ENCODE peak calls at places on chromosomes 11 and 22, in seven cellular contexts. One of them, this sample, is unnamed.

GRCh38 chr11:7098235-7098832 is 9.5 kb downstream of the RBMXL2 start:
- DNase-seq in stomach: no peak
- DNase-seq in heart left ventricle: no peak
- DNase-seq in adrenal gland: no peak
- DNase-seq in ovary: no peak
- DNase-seq in suprapubic skin: no peak
- DNase-seq in esophagus squamous epithelium: no peak
- DNase-seq in this sample: peak; percentile 8

GRCh38 chr11:32435511-32435946 is at the start of gene WT1:
- DNase-seq in esophagus squamous epithelium: no peak
- DNase-seq in adrenal gland: no peak
- DNase-seq in suprapubic skin: no peak
- DNase-seq in ovary: peak; percentile 88
- DNase-seq in stomach: no peak
- DNase-seq in heart left ventricle: peak; percentile 58
- DNase-seq in this sample: no peak

GRCh38 chr11:1102996-1103395 is 28.3 kb downstream of the MUC2 start:
- DNase-seq in esophagus squamous epithelium: no peak
- DNase-seq in adrenal gland: no peak
- DNase-seq in ovary: no peak
- DNase-seq in suprapubic skin: no peak
- DNase-seq in stomach: no peak
- DNase-seq in heart left ventricle: no peak
- DNase-seq in this sample: no peak

GRCh38 chr11:85530596-85530995 is 96.5 kb downstream of the DLG2 start:
- DNase-seq in suprapubic skin: no peak
- DNase-seq in esophagus squamous epithelium: no peak
- DNase-seq in adrenal gland: no peak
- DNase-seq in ovary: no peak
- DNase-seq in stomach: no peak
- DNase-seq in heart left ventricle: no peak
- DNase-seq in this sample: no peak

GRCh38 chr22:20242393-20243175 is 25.5 kb downstream of the RTN4R start:
- DNase-seq in esophagus squamous epithelium: no peak
- DNase-seq in heart left ventricle: no peak
- DNase-seq in ovary: no peak
- DNase-seq in stomach: no peak
- DNase-seq in adrenal gland: no peak
- DNase-seq in suprapubic skin: no peak
- DNase-seq in this sample: no peak

GRCh38 chr11:134332189-134332631 is 422 bp downstream of the GLB1L2 start:
- DNase-seq in suprapubic skin: no peak
- DNase-seq in adrenal gland: peak; percentile 22
- DNase-seq in stomach: no peak
- DNase-seq in ovary: peak; percentile 49
- DNase-seq in heart left ventricle: no peak
- DNase-seq in esophagus squamous epithelium: no peak
- DNase-seq in this sample: no peak

GRCh38 chr11:125207866-125208425 is 43.4 kb downstream of the PKNOX2 start:
- DNase-seq in adrenal gland: no peak
- DNase-seq in stomach: no peak
- DNase-seq in heart left ventricle: no peak
- DNase-seq in esophagus squamous epithelium: no peak
- DNase-seq in ovary: no peak
- DNase-seq in suprapubic skin: no peak
- DNase-seq in this sample: no peak

GRCh38 chr11:126891556-126892217 is 108.9 kb downstream of the KIRREL3 start:
- DNase-seq in stomach: no peak
- DNase-seq in adrenal gland: no peak
- DNase-seq in ovary: no peak
- DNase-seq in suprapubic skin: no peak
- DNase-seq in esophagus squamous epithelium: no peak
- DNase-seq in heart left ventricle: peak; percentile 13
- DNase-seq in this sample: no peak

GRCh38 chr11:66231561-66231960 is 36.9 kb upstream of the RAB1B start:
- DNase-seq in stomach: no peak
- DNase-seq in ovary: no peak
- DNase-seq in heart left ventricle: no peak
- DNase-seq in suprapubic skin: no peak
- DNase-seq in esophagus squamous epithelium: no peak
- DNase-seq in adrenal gland: no peak
- DNase-seq in this sample: no peak

GRCh38 chr11:19872526-19873135 is 160.0 kb downstream of the NAV2 start:
- DNase-seq in adrenal gland: no peak
- DNase-seq in heart left ventricle: no peak
- DNase-seq in stomach: no peak
- DNase-seq in ovary: no peak
- DNase-seq in suprapubic skin: no peak
- DNase-seq in esophagus squamous epithelium: no peak
- DNase-seq in this sample: no peak

DNA sequence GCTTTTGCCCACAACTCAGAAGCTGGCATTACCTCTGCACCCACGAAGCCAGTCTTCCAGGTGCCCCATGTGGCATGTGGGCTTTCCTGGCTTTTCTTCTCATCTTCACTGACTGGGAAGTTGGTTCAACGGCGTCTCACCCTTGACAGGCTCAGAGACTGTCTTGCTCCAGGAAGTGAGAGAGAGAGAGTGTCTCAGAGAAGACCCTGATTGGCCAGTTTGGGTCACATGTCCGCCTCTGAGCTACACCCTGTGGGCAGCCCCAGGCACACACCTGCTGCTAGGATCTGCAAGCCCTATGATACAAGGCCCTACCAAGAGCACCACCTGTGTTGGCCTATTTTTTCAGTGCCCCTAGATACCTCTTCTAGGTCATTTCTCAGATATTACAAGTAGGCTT is 39.0 kb downstream of the RTL6 start:
- DNase-seq in esophagus squamous epithelium: no peak
- DNase-seq in ovary: no peak
- DNase-seq in suprapubic skin: no peak
- DNase-seq in stomach: peak; percentile 17
- DNase-seq in heart left ventricle: no peak
- DNase-seq in adrenal gland: no peak
- DNase-seq in this sample: no peak
- H3K9me3 ChIP-seq in esophagus squamous epithelium: no peaks in the 10 kb centered on the region
- H3K9me3 ChIP-seq in ovary: no peaks in the 10 kb centered on the region
- H3K9me3 ChIP-seq in suprapubic skin: no peaks in the 10 kb centered on the region
- H3K9me3 ChIP-seq in stomach: no peaks in the 10 kb centered on the region
- H3K9me3 ChIP-seq in heart left ventricle: no peaks in the 10 kb centered on the region
- H3K9me3 ChIP-seq in adrenal gland: no peaks in the 10 kb centered on the region
- H3K9me3 ChIP-seq in this sample: peaks cover 11% of the 10 kb centered on the region

DNA sequence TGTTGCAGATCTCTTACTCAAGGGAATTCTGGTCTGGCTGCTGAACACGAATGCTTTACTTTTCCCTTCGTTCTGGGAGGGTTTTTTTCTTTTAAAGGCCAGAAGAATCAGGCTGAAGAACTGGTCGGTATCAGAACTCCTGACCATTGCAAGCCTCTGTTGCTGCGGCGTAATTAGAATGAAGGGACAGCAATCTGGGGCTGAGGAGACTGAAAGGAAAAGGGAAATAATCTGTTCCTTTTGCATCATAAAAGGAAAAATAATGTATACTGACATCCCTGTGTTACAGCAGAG is 652 bp downstream of the SC5D start:
- DNase-seq in adrenal gland: no peak
- DNase-seq in suprapubic skin: no peak
- DNase-seq in heart left ventricle: no peak
- DNase-seq in ovary: no peak
- DNase-seq in stomach: no peak
- DNase-seq in esophagus squamous epithelium: no peak
- DNase-seq in this sample: no peak
- TF ChIP-seq POLR2A in adrenal gland: no peak
- TF ChIP-seq POLR2A in suprapubic skin: no peak
- TF ChIP-seq POLR2A in heart left ventricle: no peak
- TF ChIP-seq POLR2A in ovary: no peak
- TF ChIP-seq POLR2A in stomach: no peak
- TF ChIP-seq POLR2A in esophagus squamous epithelium: no peak
- TF ChIP-seq POLR2A in this sample: no peak

GRCh38 chr11:60594998-60595637 is 79.9 kb downstream of the MS4A13 start:
- DNase-seq in esophagus squamous epithelium: no peak
- DNase-seq in stomach: no peak
- DNase-seq in suprapubic skin: no peak
- DNase-seq in heart left ventricle: peak; percentile 5
- DNase-seq in ovary: no peak
- DNase-seq in adrenal gland: no peak
- DNase-seq in this sample: no peak
- H3K9me3 ChIP-seq in esophagus squamous epithelium: no peaks in the 10 kb centered on the region
- H3K9me3 ChIP-seq in stomach: peaks cover 10% of the 10 kb centered on the region
- H3K9me3 ChIP-seq in suprapubic skin: peaks cover 5% of the 10 kb centered on the region
- H3K9me3 ChIP-seq in heart left ventricle: peaks cover 23% of the 10 kb centered on the region
- H3K9me3 ChIP-seq in ovary: no peaks in the 10 kb centered on the region
- H3K9me3 ChIP-seq in adrenal gland: no peaks in the 10 kb centered on the region
- H3K9me3 ChIP-seq in this sample: peaks cover 6% of the 10 kb centered on the region

GRCh38 chr11:34573537-34573936 is 47.4 kb upstream of the EHF start:
- DNase-seq in adrenal gland: no peak
- DNase-seq in ovary: no peak
- DNase-seq in heart left ventricle: no peak
- DNase-seq in stomach: no peak
- DNase-seq in suprapubic skin: no peak
- DNase-seq in esophagus squamous epithelium: no peak
- DNase-seq in this sample: no peak

GRCh38 chr11:34567733-34568132 is 53.2 kb upstream of the EHF start:
- DNase-seq in stomach: no peak
- DNase-seq in esophagus squamous epithelium: no peak
- DNase-seq in suprapubic skin: no peak
- DNase-seq in adrenal gland: no peak
- DNase-seq in ovary: no peak
- DNase-seq in heart left ventricle: no peak
- DNase-seq in this sample: no peak

GRCh38 chr11:34566736-34567135 is 53.1 kb upstream of the ELF5 start:
- DNase-seq in stomach: no peak
- DNase-seq in esophagus squamous epithelium: no peak
- DNase-seq in heart left ventricle: no peak
- DNase-seq in suprapubic skin: no peak
- DNase-seq in adrenal gland: no peak
- DNase-seq in ovary: no peak
- DNase-seq in this sample: no peak

GRCh38 chr11:34566209-34566551 is 52.6 kb upstream of the ELF5 start:
- DNase-seq in ovary: no peak
- DNase-seq in esophagus squamous epithelium: no peak
- DNase-seq in suprapubic skin: no peak
- DNase-seq in stomach: no peak
- DNase-seq in adrenal gland: no peak
- DNase-seq in heart left ventricle: no peak
- DNase-seq in this sample: no peak

DNA sequence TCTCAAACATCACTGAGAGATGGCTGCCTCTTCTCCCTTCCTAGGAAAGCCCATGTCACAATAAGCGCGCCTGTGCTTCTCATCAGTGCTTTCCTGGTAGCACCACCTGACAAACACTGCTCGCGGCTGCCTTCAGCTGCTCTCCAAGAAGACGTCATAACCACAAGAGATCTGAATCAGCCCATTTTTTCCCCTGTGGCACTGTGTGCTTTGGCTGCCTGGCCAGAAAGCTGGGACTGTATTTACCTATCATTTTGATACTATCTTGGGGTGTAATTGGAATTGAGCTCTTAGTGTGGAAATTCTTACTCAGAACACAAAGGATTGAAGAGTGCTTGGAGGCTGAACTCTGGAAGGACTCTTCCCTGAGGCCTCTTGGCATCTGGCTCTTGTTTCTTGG is 50.3 kb upstream of the EHF start:
- DNase-seq in adrenal gland: no peak
- DNase-seq in heart left ventricle: no peak
- DNase-seq in ovary: no peak
- DNase-seq in stomach: peak; percentile 51
- DNase-seq in esophagus squamous epithelium: no peak
- DNase-seq in suprapubic skin: no peak
- DNase-seq in this sample: no peak
- TF ChIP-seq POLR2A in adrenal gland: no peak
- TF ChIP-seq POLR2A in heart left ventricle: no peak
- TF ChIP-seq POLR2A in ovary: no peak
- TF ChIP-seq POLR2A in stomach: no peak
- TF ChIP-seq POLR2A in esophagus squamous epithelium: no peak
- TF ChIP-seq POLR2A in suprapubic skin: no peak
- TF ChIP-seq POLR2A in this sample: no peak

GRCh38 chr22:48835364-48835763 is 992.3 kb downstream of the BRD1 start:
- DNase-seq in heart left ventricle: no peak
- DNase-seq in esophagus squamous epithelium: no peak
- DNase-seq in adrenal gland: no peak
- DNase-seq in suprapubic skin: no peak
- DNase-seq in stomach: no peak
- DNase-seq in ovary: no peak
- DNase-seq in this sample: no peak
- H3K9me3 ChIP-seq in heart left ventricle: peaks cover 15% of the 10 kb centered on the region
- H3K9me3 ChIP-seq in esophagus squamous epithelium: no peaks in the 10 kb centered on the region
- H3K9me3 ChIP-seq in adrenal gland: no peaks in the 10 kb centered on the region
- H3K9me3 ChIP-seq in suprapubic skin: peaks cover 5% of the 10 kb centered on the region
- H3K9me3 ChIP-seq in stomach: peaks cover 24% of the 10 kb centered on the region
- H3K9me3 ChIP-seq in ovary: no peaks in the 10 kb centered on the region
- H3K9me3 ChIP-seq in this sample: no peaks in the 10 kb centered on the region

This sample was measured in tibial nerve.